ENCODE peak calls at places on chromosomes 12 and 14, in ten cellular contexts. One of them, this sample, is unnamed. For H3K4me1 and H3K9me3, the result is how much of the 10 kb centered on the place peaks cover.

GRCh38 chr12:65662590-65662989 is 161.7 kb upstream of the HMGA2 start:
- DNase-seq in psoas muscle: no peak
- DNase-seq in esophagus squamous epithelium: no peak
- DNase-seq in ovary: no peak
- DNase-seq in astrocyte: no peak
- DNase-seq in CD8-positive, alpha-beta T cell: no peak
- DNase-seq in heart right ventricle: no peak
- DNase-seq in upper lobe of left lung: no peak
- DNase-seq in neural progenitor cell: no peak
- DNase-seq in pancreas: no peak
- DNase-seq in this sample: no peak

GRCh38 chr12:123120452-123121166 is 30.3 kb downstream of the PITPNM2 start:
- DNase-seq in psoas muscle: no peak
- DNase-seq in neural progenitor cell: no peak
- DNase-seq in esophagus squamous epithelium: no peak
- DNase-seq in heart right ventricle: no peak
- DNase-seq in CD8-positive, alpha-beta T cell: peak
- DNase-seq in upper lobe of left lung: no peak
- DNase-seq in astrocyte: no peak
- DNase-seq in ovary: peak
- DNase-seq in pancreas: no peak
- DNase-seq in this sample: no peak

GRCh38 chr12:24201258-24201970 is 251.9 kb upstream of the SOX5 start:
- DNase-seq in ovary: no peak
- DNase-seq in neural progenitor cell: no peak
- DNase-seq in psoas muscle: no peak
- DNase-seq in esophagus squamous epithelium: no peak
- DNase-seq in pancreas: no peak
- DNase-seq in upper lobe of left lung: no peak
- DNase-seq in heart right ventricle: no peak
- DNase-seq in CD8-positive, alpha-beta T cell: no peak
- DNase-seq in astrocyte: peak
- DNase-seq in this sample: no peak

GRCh38 chr12:107200394-107200793 is 107.0 kb upstream of the CRY1 start:
- DNase-seq in heart right ventricle: no peak
- DNase-seq in upper lobe of left lung: no peak
- DNase-seq in ovary: no peak
- DNase-seq in astrocyte: peak
- DNase-seq in neural progenitor cell: no peak
- DNase-seq in pancreas: no peak
- DNase-seq in CD8-positive, alpha-beta T cell: no peak
- DNase-seq in esophagus squamous epithelium: no peak
- DNase-seq in psoas muscle: no peak
- DNase-seq in this sample: no peak

GRCh38 chr12:53044052-53044581 is 5.7 kb upstream of the TNS2 start:
- DNase-seq in esophagus squamous epithelium: no peak
- DNase-seq in psoas muscle: peak
- DNase-seq in astrocyte: no peak
- DNase-seq in heart right ventricle: peak
- DNase-seq in neural progenitor cell: no peak
- DNase-seq in pancreas: peak
- DNase-seq in CD8-positive, alpha-beta T cell: no peak
- DNase-seq in upper lobe of left lung: no peak
- DNase-seq in ovary: no peak
- DNase-seq in this sample: peak

GRCh38 chr12:131222271-131223139 is 268.8 kb downstream of the ADGRD1 start:
- DNase-seq in astrocyte: no peak
- DNase-seq in CD8-positive, alpha-beta T cell: no peak
- DNase-seq in psoas muscle: no peak
- DNase-seq in heart right ventricle: no peak
- DNase-seq in upper lobe of left lung: no peak
- DNase-seq in esophagus squamous epithelium: no peak
- DNase-seq in pancreas: peak
- DNase-seq in ovary: no peak
- DNase-seq in neural progenitor cell: peak
- DNase-seq in this sample: no peak

GRCh38 chr12:59453461-59453860 is 142.4 kb upstream of the SLC16A7 start:
- DNase-seq in heart right ventricle: no peak
- DNase-seq in psoas muscle: no peak
- DNase-seq in esophagus squamous epithelium: no peak
- DNase-seq in astrocyte: no peak
- DNase-seq in upper lobe of left lung: no peak
- DNase-seq in neural progenitor cell: no peak
- DNase-seq in ovary: no peak
- DNase-seq in pancreas: no peak
- DNase-seq in CD8-positive, alpha-beta T cell: no peak
- DNase-seq in this sample: no peak

GRCh38 chr12:49973361-49973830 is 649 bp downstream of the AQP6 start:
- DNase-seq in neural progenitor cell: no peak
- DNase-seq in astrocyte: no peak
- DNase-seq in CD8-positive, alpha-beta T cell: no peak
- DNase-seq in heart right ventricle: no peak
- DNase-seq in esophagus squamous epithelium: no peak
- DNase-seq in ovary: no peak
- DNase-seq in psoas muscle: no peak
- DNase-seq in upper lobe of left lung: no peak
- DNase-seq in pancreas: no peak
- DNase-seq in this sample: no peak

GRCh38 chr12:9813821-9814798 is 13.2 kb upstream of the KLRF1 start:
- DNase-seq in ovary: peak
- DNase-seq in upper lobe of left lung: peak
- DNase-seq in pancreas: peak
- DNase-seq in neural progenitor cell: peak
- DNase-seq in astrocyte: no peak
- DNase-seq in esophagus squamous epithelium: peak
- DNase-seq in heart right ventricle: peak
- DNase-seq in psoas muscle: peak
- DNase-seq in CD8-positive, alpha-beta T cell: peak
- DNase-seq in this sample: peak

GRCh38 chr14:78721756-78722455 is 551.7 kb downstream of the NRXN3 start:
- DNase-seq in upper lobe of left lung: no peak
- DNase-seq in CD8-positive, alpha-beta T cell: no peak
- DNase-seq in esophagus squamous epithelium: no peak
- DNase-seq in astrocyte: no peak
- DNase-seq in pancreas: no peak
- DNase-seq in neural progenitor cell: no peak
- DNase-seq in heart right ventricle: no peak
- DNase-seq in psoas muscle: no peak
- DNase-seq in ovary: no peak
- DNase-seq in this sample: no peak

GRCh38 chr12:8844665-8845064 is 22.2 kb downstream of the A2ML1 start:
- DNase-seq in esophagus squamous epithelium: no peak
- DNase-seq in neural progenitor cell: no peak
- DNase-seq in psoas muscle: peak
- DNase-seq in CD8-positive, alpha-beta T cell: no peak
- DNase-seq in heart right ventricle: peak
- DNase-seq in astrocyte: peak
- DNase-seq in pancreas: peak
- DNase-seq in ovary: peak
- DNase-seq in upper lobe of left lung: peak
- DNase-seq in this sample: no peak

DNA sequence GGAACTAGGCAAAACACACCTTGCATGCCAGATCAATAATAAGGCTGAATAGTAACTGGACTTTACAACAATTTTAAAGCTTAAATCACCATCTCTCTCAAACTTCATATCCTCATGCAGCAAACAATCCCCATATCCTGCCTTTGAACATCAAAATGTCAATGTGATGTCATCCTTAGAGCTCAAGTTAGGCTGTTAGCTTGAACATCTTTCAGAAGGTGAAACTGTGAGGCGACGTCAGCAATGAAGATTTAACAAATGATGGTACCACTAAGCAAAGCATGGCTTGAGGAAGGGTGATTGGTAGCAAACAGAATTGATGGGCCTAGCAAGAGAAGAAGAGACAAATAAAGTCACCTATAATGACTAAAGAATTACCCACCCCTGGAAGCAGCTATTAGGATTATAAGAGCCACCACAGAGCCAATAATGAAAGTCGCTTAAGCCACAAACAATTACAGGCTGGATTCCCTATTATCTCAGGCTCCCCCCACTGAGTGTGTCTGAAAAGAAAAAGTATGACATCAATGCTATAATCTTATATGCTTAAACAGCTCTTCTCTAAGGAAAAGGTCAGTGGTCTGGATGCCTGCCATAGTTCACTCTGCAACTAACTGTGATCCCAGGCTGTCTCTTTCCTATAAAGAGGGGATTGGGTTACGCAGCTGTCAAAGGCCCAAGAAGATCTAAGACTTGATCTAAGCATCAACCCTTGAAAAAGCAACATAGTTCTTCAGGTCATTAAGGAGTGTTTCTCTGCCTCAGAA is 18.2 kb downstream of the EGLN3 start:
- DNase-seq in ovary: no peak
- DNase-seq in esophagus squamous epithelium: no peak
- DNase-seq in CD8-positive, alpha-beta T cell: no peak
- DNase-seq in neural progenitor cell: peak
- DNase-seq in psoas muscle: no peak
- DNase-seq in pancreas: no peak
- DNase-seq in heart right ventricle: peak
- DNase-seq in astrocyte: peak
- DNase-seq in upper lobe of left lung: no peak
- DNase-seq in this sample: no peak
- H3K4me1 ChIP-seq in ovary: under half
- H3K4me1 ChIP-seq in esophagus squamous epithelium: under half
- H3K4me1 ChIP-seq in CD8-positive, alpha-beta T cell: under half
- H3K4me1 ChIP-seq in neural progenitor cell: half or more
- H3K4me1 ChIP-seq in psoas muscle: under half
- H3K4me1 ChIP-seq in pancreas: under half
- H3K4me1 ChIP-seq in heart right ventricle: under half
- H3K4me1 ChIP-seq in astrocyte: under half
- H3K4me1 ChIP-seq in upper lobe of left lung: under half
- H3K4me1 ChIP-seq in this sample: under half

GRCh38 chr14:54000341-54000811 is 43.8 kb upstream of the BMP4 start:
- DNase-seq in upper lobe of left lung: no peak
- DNase-seq in CD8-positive, alpha-beta T cell: no peak
- DNase-seq in ovary: no peak
- DNase-seq in neural progenitor cell: no peak
- DNase-seq in astrocyte: peak
- DNase-seq in psoas muscle: no peak
- DNase-seq in esophagus squamous epithelium: no peak
- DNase-seq in pancreas: no peak
- DNase-seq in heart right ventricle: no peak
- DNase-seq in this sample: no peak
- H3K27ac ChIP-seq in upper lobe of left lung: no peak
- H3K27ac ChIP-seq in CD8-positive, alpha-beta T cell: no peak
- H3K27ac ChIP-seq in ovary: no peak
- H3K27ac ChIP-seq in neural progenitor cell: no peak
- H3K27ac ChIP-seq in astrocyte: peak
- H3K27ac ChIP-seq in psoas muscle: no peak
- H3K27ac ChIP-seq in esophagus squamous epithelium: no peak
- H3K27ac ChIP-seq in pancreas: no peak
- H3K27ac ChIP-seq in heart right ventricle: no peak
- H3K27ac ChIP-seq in this sample: no peak

GRCh38 chr14:106789318-106789717 is 1262.9 kb downstream of the TMEM121 start:
- DNase-seq in psoas muscle: no peak
- DNase-seq in CD8-positive, alpha-beta T cell: no peak
- DNase-seq in ovary: no peak
- DNase-seq in astrocyte: no peak
- DNase-seq in esophagus squamous epithelium: no peak
- DNase-seq in heart right ventricle: no peak
- DNase-seq in upper lobe of left lung: no peak
- DNase-seq in pancreas: no peak
- DNase-seq in neural progenitor cell: no peak
- DNase-seq in this sample: no peak

GRCh38 chr14:106788534-106788933 is 1262.2 kb downstream of the TMEM121 start:
- DNase-seq in pancreas: no peak
- DNase-seq in ovary: no peak
- DNase-seq in heart right ventricle: no peak
- DNase-seq in upper lobe of left lung: no peak
- DNase-seq in astrocyte: no peak
- DNase-seq in psoas muscle: no peak
- DNase-seq in esophagus squamous epithelium: no peak
- DNase-seq in CD8-positive, alpha-beta T cell: no peak
- DNase-seq in neural progenitor cell: no peak
- DNase-seq in this sample: no peak

GRCh38 chr14:106786697-106787096 is 1260.3 kb downstream of the TMEM121 start:
- DNase-seq in CD8-positive, alpha-beta T cell: no peak
- DNase-seq in astrocyte: no peak
- DNase-seq in psoas muscle: no peak
- DNase-seq in pancreas: no peak
- DNase-seq in upper lobe of left lung: no peak
- DNase-seq in ovary: no peak
- DNase-seq in esophagus squamous epithelium: no peak
- DNase-seq in heart right ventricle: no peak
- DNase-seq in neural progenitor cell: no peak
- DNase-seq in this sample: no peak

GRCh38 chr14:106790189-106791036 is 1264.0 kb downstream of the TMEM121 start:
- DNase-seq in upper lobe of left lung: peak
- DNase-seq in ovary: peak
- DNase-seq in esophagus squamous epithelium: no peak
- DNase-seq in astrocyte: no peak
- DNase-seq in psoas muscle: peak
- DNase-seq in pancreas: peak
- DNase-seq in heart right ventricle: no peak
- DNase-seq in neural progenitor cell: peak
- DNase-seq in CD8-positive, alpha-beta T cell: peak
- DNase-seq in this sample: peak

DNA sequence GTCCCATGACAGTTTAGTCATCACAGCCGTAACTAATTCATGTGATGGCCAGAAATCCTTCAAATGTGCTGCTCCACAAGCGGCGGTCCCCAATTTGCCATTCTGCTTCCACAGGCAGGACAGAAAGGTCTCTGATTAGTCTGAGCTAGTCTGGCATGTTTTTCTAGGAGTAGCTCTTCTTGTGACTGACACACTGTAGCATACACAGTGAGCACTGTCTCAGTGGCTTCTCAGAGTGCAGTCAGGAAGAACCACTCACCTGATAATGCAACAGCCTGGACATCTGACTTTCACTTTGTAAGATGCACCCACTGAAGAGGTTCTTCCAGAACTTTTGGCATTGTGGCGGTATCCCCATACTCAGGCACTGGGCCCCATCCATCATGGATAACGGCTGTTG is 1266.2 kb downstream of the TMEM121 start:
- DNase-seq in astrocyte: no peak
- DNase-seq in esophagus squamous epithelium: no peak
- DNase-seq in pancreas: no peak
- DNase-seq in neural progenitor cell: no peak
- DNase-seq in upper lobe of left lung: no peak
- DNase-seq in psoas muscle: no peak
- DNase-seq in CD8-positive, alpha-beta T cell: no peak
- DNase-seq in ovary: no peak
- DNase-seq in heart right ventricle: no peak
- DNase-seq in this sample: no peak
- H3K9me3 ChIP-seq in astrocyte: under half
- H3K9me3 ChIP-seq in esophagus squamous epithelium: under half
- H3K9me3 ChIP-seq in pancreas: under half
- H3K9me3 ChIP-seq in neural progenitor cell: under half
- H3K9me3 ChIP-seq in upper lobe of left lung: under half
- H3K9me3 ChIP-seq in psoas muscle: under half
- H3K9me3 ChIP-seq in CD8-positive, alpha-beta T cell: under half
- H3K9me3 ChIP-seq in ovary: under half
- H3K9me3 ChIP-seq in heart right ventricle: under half
- H3K9me3 ChIP-seq in this sample: under half

DNA sequence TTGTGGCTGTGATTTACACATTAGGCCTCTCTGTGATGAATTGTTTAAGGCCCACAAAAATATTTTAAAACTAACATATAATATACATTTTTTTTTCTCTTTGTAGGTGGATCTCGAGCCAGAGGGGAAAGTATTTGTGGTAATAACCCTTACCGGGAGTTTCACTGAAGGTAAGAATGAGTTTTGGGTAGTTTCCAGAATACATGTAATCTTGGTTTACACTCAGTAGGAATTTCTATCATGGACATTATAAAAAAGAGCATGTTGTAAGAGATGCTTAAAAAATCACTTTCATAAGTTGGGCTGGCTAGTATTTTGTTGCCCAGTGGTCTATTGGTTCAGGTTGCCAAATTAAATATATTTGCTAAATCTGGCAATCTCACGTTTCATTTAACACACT is 69.7 kb downstream of the PRKCH start:
- DNase-seq in esophagus squamous epithelium: no peak
- DNase-seq in astrocyte: no peak
- DNase-seq in psoas muscle: no peak
- DNase-seq in heart right ventricle: no peak
- DNase-seq in pancreas: no peak
- DNase-seq in upper lobe of left lung: no peak
- DNase-seq in CD8-positive, alpha-beta T cell: no peak
- DNase-seq in ovary: no peak
- DNase-seq in neural progenitor cell: no peak
- DNase-seq in this sample: no peak
- H3K4me1 ChIP-seq in esophagus squamous epithelium: under half
- H3K4me1 ChIP-seq in astrocyte: under half
- H3K4me1 ChIP-seq in psoas muscle: under half
- H3K4me1 ChIP-seq in heart right ventricle: under half
- H3K4me1 ChIP-seq in pancreas: under half
- H3K4me1 ChIP-seq in upper lobe of left lung: half or more
- H3K4me1 ChIP-seq in CD8-positive, alpha-beta T cell: half or more
- H3K4me1 ChIP-seq in ovary: under half
- H3K4me1 ChIP-seq in neural progenitor cell: under half
- H3K4me1 ChIP-seq in this sample: under half